ENCODE peak calls at places on chromosomes 2 and 18, in seven cellular contexts. V is NCI-H2081; R is mucosa of gallbladder; N is stimulated activated CD8-positive, alpha-beta memory T cell treated with anti-CD3 and anti-CD28 coated beads, Interleukin-7, amount 100 ng/mL, for 1 hour; F is amygdala; T is stimulated activated naive CD8-positive, alpha-beta T cell treated with anti-CD3 and anti-CD28 coated beads, Interleukin-15, amount 100 ng/mL, for 72 hours; P is CD8-positive, alpha-beta T cell. B is an unnamed sample.

GRCh38 chr2:224145751-224146355 is 106.8 kb upstream of the SERPINE2 start:
- DNase-seq in V (no peak), R (no peak), N (no peak), F (no peak), T (no peak), P (no peak), B (peak; percentile 79)

GRCh38 chr2:209495855-209496585 is 72.2 kb downstream of the MAP2 start:
- DNase-seq in V (peak; percentile 87), R (peak; percentile 71), N (no peak), F (no peak), T (no peak), P (no peak), B (peak; percentile 98)

GRCh38 chr2:67977464-67977863 is 85.3 kb downstream of the C1D start:
- DNase-seq in V (no peak), R (no peak), N (no peak), F (no peak), T (no peak), P (no peak), B (no peak)

GRCh38 chr2:240602266-240603050 is 15.9 kb downstream of the CAPN10 start:
- DNase-seq in V (no peak), R (no peak), N (no peak), F (no peak), T (no peak), P (no peak), B (no peak)

GRCh38 chr2:57182941-57183340 is 863.7 kb upstream of the VRK2 start:
- DNase-seq in V (no peak), R (no peak), N (no peak), F (no peak), T (no peak), P (no peak), B (no peak)

GRCh38 chr2:40095003-40095402 is 315.9 kb upstream of the THUMPD2 start:
- DNase-seq in V (no peak), R (no peak), N (no peak), F (no peak), T (no peak), P (no peak), B (peak; percentile 90)

GRCh38 chr2:216155954-216156353 is 46.8 kb downstream of the XRCC5 start:
- DNase-seq in V (no peak), R (no peak), N (no peak), F (no peak), T (no peak), P (no peak), B (no peak)

GRCh38 chr2:58709687-58710354 is 468.7 kb upstream of the FANCL start:
- DNase-seq in V (no peak), R (no peak), N (no peak), F (no peak), T (no peak), P (no peak), B (no peak)

GRCh38 chr2:100272848-100273329 is 49.4 kb downstream of the LONRF2 start:
- DNase-seq in V (no peak), R (no peak), N (no peak), F (no peak), T (no peak), P (no peak), B (no peak)

GRCh38 chr2:29253495-29253894 is 138.3 kb downstream of the CLIP4 start:
- DNase-seq in V (no peak), R (no peak), N (no peak), F (no peak), T (no peak), P (no peak), B (no peak)

GRCh38 chr2:193980599-193980998 is 1676.4 kb upstream of the SLC39A10 start:
- DNase-seq in V (no peak), R (no peak), N (no peak), F (no peak), T (no peak), P (no peak), B (no peak)

GRCh38 chr18:64966667-64967066 is 784.1 kb upstream of the CDH7 start:
- DNase-seq in V (peak; percentile 62), R (no peak), N (no peak), F (no peak), T (no peak), P (no peak), B (peak; percentile 39)

GRCh38 chr2:98908909-98909308 is 27.1 kb downstream of the CRACDL start:
- DNase-seq in V (no peak), R (no peak), N (no peak), F (no peak), T (no peak), P (peak; percentile 47), B (peak; percentile 64)

GRCh38 chr2:132390076-132390475 is 26.5 kb upstream of the GPR39 start:
- DNase-seq in V (no peak), R (no peak), N (no peak), F (no peak), T (no peak), P (no peak), B (no peak)

GRCh38 chr2:50606860-50607259 is 425.1 kb downstream of the NRXN1 start:
- DNase-seq in V (no peak), R (no peak), N (no peak), F (no peak), T (no peak), P (no peak), B (peak; percentile 41)

GRCh38 chr2:237322564-237322963 is 91.4 kb downstream of the COL6A3 start:
- DNase-seq in V (no peak), R (no peak), N (no peak), F (no peak), T (no peak), P (no peak), B (peak; percentile 63)

B was measured in PC-3.